ENCODE peak calls at places on chromosomes 4 and X, in seven cellular contexts. N is endothelial cell, P is T-helper 2 cell, K is lung microvascular endothelial cell, F is T follicular helper cell, T is NCI-H1930, E is AG10803. O is an unnamed sample.
A peak's percentile ranks its signal among the peaks of the same experiment; 100 is the strongest.

GRCh38 chr4:54277691-54278090 is 48.6 kb downstream of the PDGFRA start:
- DNase-seq in N (no peak), P (no peak), K (peak; percentile 72), F (no peak), T (no peak), E (peak; percentile 64), O (no peak)

GRCh38 chr4:177016541-177017141 is 223.9 kb upstream of the VEGFC start:
- DNase-seq in N (no peak), P (no peak), K (no peak), F (no peak), T (no peak), E (peak; percentile 89), O (no peak)

GRCh38 chr4:4426511-4427477 is 39.9 kb downstream of the NSG1 start:
- DNase-seq in N (peak; percentile 35), P (no peak), K (no peak), F (no peak), T (no peak), E (no peak), O (no peak)

GRCh38 chrX:154799554-154800348 is 5.5 kb downstream of the MPP1 start:
- DNase-seq in N (peak; percentile 7), P (no peak), K (peak; percentile 74), F (no peak), T (peak; percentile 74), E (no peak), O (peak; percentile 77)

GRCh38 chr4:3440979-3441500 is 728 bp upstream of the HGFAC start:
- DNase-seq in N (no peak), P (no peak), K (no peak), F (no peak), T (no peak), E (peak; percentile 26), O (no peak)

GRCh38 chr4:84644087-84644486 is 61.2 kb downstream of the CDS1 start:
- DNase-seq in N (no peak), P (no peak), K (no peak), F (no peak), T (no peak), E (no peak), O (no peak)

GRCh38 chr4:22997358-22998224 is 304.9 kb downstream of the GBA3 start:
- DNase-seq in N (no peak), P (no peak), K (no peak), F (no peak), T (no peak), E (no peak), O (no peak)

GRCh38 chr4:184355111-184355604 is 119.2 kb downstream of the IRF2 start:
- DNase-seq in N (peak; percentile 72), P (no peak), K (peak; percentile 99), F (no peak), T (no peak), E (peak; percentile 86), O (no peak)

GRCh38 chrX:140572724-140573123 is 67.9 kb upstream of the SOX3 start:
- DNase-seq in N (peak; percentile 52), P (no peak), K (peak; percentile 41), F (no peak), T (no peak), E (peak; percentile 25), O (no peak)

GRCh38 chr4:125951275-125951887 is 636.6 kb downstream of the FAT4 start:
- DNase-seq in N (no peak), P (no peak), K (no peak), F (no peak), T (no peak), E (peak; percentile 86), O (no peak)

GRCh38 chrX:3129256-3129655 is 88.0 kb downstream of the ARSF start:
- DNase-seq in N (no peak), P (no peak), K (no peak), F (no peak), T (no peak), E (peak; percentile 56), O (no peak)